ENCODE peak calls at places on chromosome 5, in five cellular contexts. I is pancreas; N is heart right ventricle; Q is naive thymus-derived CD8-positive, alpha-beta T cell; K is activated T-cell treated with anti-CD3 and anti-CD28 coated beads, Interleukin-2, amount 50 U/mL, for 72 hours. B is an unnamed sample.

GRCh38 chr5:80140496-80140895 is 105.3 kb downstream of the THBS4 start:
- ATAC-seq in I (no peak), N (no peak), Q (no peak), K (peak), B (no peak)

GRCh38 chr5:127280494-127281220 is 9.9 kb upstream of the MEGF10 start:
- ATAC-seq in I (peak), N (no peak), Q (no peak), K (no peak), B (no peak)

GRCh38 chr5:148186248-148187003 is 16.4 kb upstream of the SPINK6 start:
- ATAC-seq in I (peak), N (no peak), Q (no peak), K (peak), B (peak)

GRCh38 chr5:173315495-173316352 is 12.5 kb downstream of the STC2 start:
- ATAC-seq in I (peak), N (peak), Q (no peak), K (no peak), B (peak)

GRCh38 chr5:14713476-14714384 is 49.2 kb downstream of the OTULIN start:
- ATAC-seq in I (peak), N (no peak), Q (no peak), K (no peak), B (no peak)

GRCh38 chr5:132790201-132790870 is 13.3 kb upstream of the SEPTIN8 start:
- ATAC-seq in I (peak), N (no peak), Q (no peak), K (no peak), B (no peak)

GRCh38 chr5:96855041-96855872 is 21.0 kb upstream of the ERAP2 start:
- ATAC-seq in I (no peak), N (no peak), Q (no peak), K (no peak), B (no peak)

GRCh38 chr5:24177821-24178220 is 467.0 kb downstream of the CDH10 start:
- ATAC-seq in I (no peak), N (no peak), Q (no peak), K (no peak), B (no peak)

GRCh38 chr5:38846379-38846967 is 661 bp downstream of the OSMR start:
- ATAC-seq in I (peak), N (no peak), Q (no peak), K (no peak), B (no peak)

GRCh38 chr5:16528382-16528849 is 62.8 kb upstream of the ZNF622 start:
- ATAC-seq in I (no peak), N (no peak), Q (no peak), K (no peak), B (no peak)

GRCh38 chr5:5165541-5166002 is 25.4 kb downstream of the ADAMTS16 start:
- ATAC-seq in I (peak), N (no peak), Q (no peak), K (no peak), B (no peak)

GRCh38 chr5:4019841-4020240 is 424.2 kb downstream of the IRX1 start:
- ATAC-seq in I (no peak), N (no peak), Q (no peak), K (no peak), B (peak)

GRCh38 chr5:151224372-151224771 is 480 bp upstream of the CCDC69 start:
- ATAC-seq in I (no peak), N (no peak), Q (peak), K (no peak), B (no peak)

GRCh38 chr5:115543931-115544370 is 624 bp downstream of the FEM1C start:
- ATAC-seq in I (peak), N (peak), Q (peak), K (peak), B (peak)

GRCh38 chr5:76606665-76607064 is 16.5 kb downstream of the F2RL2 start:
- ATAC-seq in I (no peak), N (no peak), Q (no peak), K (no peak), B (no peak)

GRCh38 chr5:131068893-131069643 is 96.0 kb downstream of the HINT1 start:
- ATAC-seq in I (no peak), N (no peak), Q (peak), K (peak), B (no peak)

GRCh38 chr5:177482359-177482795 is 8.9 kb upstream of the DBN1 start:
- ATAC-seq in I (no peak), N (no peak), Q (no peak), K (no peak), B (no peak)

GRCh38 chr5:39160576-39161213 is 58.7 kb downstream of the FYB1 start:
- ATAC-seq in I (no peak), N (no peak), Q (no peak), K (no peak), B (no peak)

GRCh38 chr5:79047199-79047598 is 22.3 kb downstream of the DMGDH start:
- ATAC-seq in I (no peak), N (no peak), Q (no peak), K (no peak), B (no peak)

GRCh38 chr5:172756764-172757393 is 14.1 kb downstream of the DUSP1 start:
- ATAC-seq in I (no peak), N (no peak), Q (no peak), K (no peak), B (no peak)

GRCh38 chr5:128427901-128428300 is 110.1 kb downstream of the FBN2 start:
- ATAC-seq in I (no peak), N (no peak), Q (no peak), K (no peak), B (no peak)

GRCh38 chr5:176901260-176902101 is 2.3 kb upstream of the HK3 start:
- ATAC-seq in I (peak), N (no peak), Q (no peak), K (peak), B (no peak)

GRCh38 chr5:138569759-138570158 is 5.4 kb downstream of the HSPA9 start:
- ATAC-seq in I (no peak), N (no peak), Q (no peak), K (peak), B (no peak)

GRCh38 chr5:123441408-123441807 is 18.2 kb upstream of the CEP120 start:
- ATAC-seq in I (no peak), N (no peak), Q (no peak), K (peak), B (no peak)

GRCh38 chr5:119355244-119355635 is 579 bp upstream of the TNFAIP8 start:
- ATAC-seq in I (no peak), N (no peak), Q (peak), K (peak), B (no peak)

GRCh38 chr5:123422433-123423277 is 548 bp downstream of the CEP120 start:
- ATAC-seq in I (peak), N (peak), Q (peak), K (no peak), B (peak)

GRCh38 chr5:35338169-35338476 is 107.8 kb upstream of the PRLR start:
- ATAC-seq in I (peak), N (no peak), Q (no peak), K (no peak), B (no peak)

GRCh38 chr5:95759634-95760033 is 28.5 kb downstream of the RHOBTB3 start:
- ATAC-seq in I (peak), N (no peak), Q (no peak), K (no peak), B (no peak)

GRCh38 chr5:154940375-154940771 is 500 bp upstream of the MRPL22 start:
- ATAC-seq in I (no peak), N (no peak), Q (no peak), K (no peak), B (no peak)

GRCh38 chr5:56616454-56617160 is 198.7 kb upstream of the MAP3K1 start:
- ATAC-seq in I (peak), N (no peak), Q (no peak), K (no peak), B (no peak)

GRCh38 chr5:148412124-148412523 is 28.4 kb downstream of the FBXO38 start:
- ATAC-seq in I (no peak), N (no peak), Q (no peak), K (no peak), B (no peak)

B was measured in gastroesophageal sphincter.